ENCODE peak calls at places on chromosomes 5 and 9, in four cellular contexts. T is mesothelial cell of epicardium; G is heart left ventricle; W is stimulated activated CD4-positive, alpha-beta T cell treated with anti-CD3 and anti-CD28 coated beads, Interleukin-4, amount 100 ng/mL, for 4 hours. V is an unnamed sample.

GRCh38 chr9:70747335-70747734 is 332.9 kb upstream of the KLF9 start:
- DNase-seq in T (no peak), G (no peak), W (no peak), V (no peak)

GRCh38 chr5:159262472-159262858 is 625 bp upstream of the UBLCP1 start:
- DNase-seq in G (no peak), W (no peak), T (no peak), V (no peak)

GRCh38 chr5:155069961-155070360 is 56.4 kb downstream of the KIF4B start:
- DNase-seq in W (no peak), T (no peak), G (no peak), V (no peak)

GRCh38 chr5:172521338-172521932 is 67.1 kb upstream of the SH3PXD2B start:
- DNase-seq in G (no peak), W (no peak), T (no peak), V (no peak)

GRCh38 chr5:88092358-88092757 is 176.3 kb downstream of the TMEM161B start:
- DNase-seq in G (no peak), T (no peak), W (no peak), V (no peak)

GRCh38 chr5:16489322-16489791 is 23.8 kb upstream of the ZNF622 start:
- DNase-seq in G (no peak), W (no peak), T (no peak), V (no peak)

GRCh38 chr9:2872307-2872940 is 28.5 kb upstream of the PUM3 start:
- DNase-seq in W (no peak), T (no peak), G (no peak), V (no peak)

GRCh38 chr5:36875051-36875788 is 1.3 kb upstream of the NIPBL start:
- DNase-seq in T (peak), W (peak), G (peak), V (peak)

GRCh38 chr9:98970532-98971041 is 26.9 kb downstream of the COL15A1 start:
- DNase-seq in T (no peak), G (no peak), W (no peak), V (no peak)

GRCh38 chr9:68678430-68678829 is 26.6 kb upstream of the PIP5K1B start:
- DNase-seq in W (no peak), G (no peak), T (peak), V (no peak)

GRCh38 chr9:120925535-120926396 is 830 bp downstream of the TRAF1 start:
- DNase-seq in G (no peak), W (peak), T (no peak), V (peak)

GRCh38 chr5:176660530-176660859 is 13.2 kb downstream of the TSPAN17 start:
- DNase-seq in T (no peak), G (no peak), W (no peak), V (no peak)

GRCh38 chr5:142685418-142686209 is at the start of gene FGF1:
- DNase-seq in T (no peak), G (peak), W (no peak), V (peak)